ENCODE peak calls at places on chromosome 2, in nine cellular contexts. L is HEK293T, R is kidney tubule cell, U is NCI-H345, P is fibroblast of lung, O is mesothelial cell of epicardium, G is left colon, Q is sciatic nerve, M is NCI-H460. J is an unnamed sample.

GRCh38 chr2:9311488-9311887 is 104.9 kb downstream of the ASAP2 start:
- DNase-seq in M (no peak), L (no peak), Q (peak), O (no peak), P (peak), R (peak), G (peak), U (no peak), J (no peak)

GRCh38 chr2:234963785-234964615 is 12.2 kb downstream of the SH3BP4 start:
- DNase-seq in P (peak), O (no peak), L (no peak), Q (peak), M (no peak), G (no peak), U (no peak), R (peak), J (no peak)

GRCh38 chr2:95353613-95354468 is 48.7 kb upstream of the FAHD2A start:
- DNase-seq in P (no peak), Q (peak), R (no peak), L (no peak), O (no peak), M (no peak), G (no peak), U (no peak), J (no peak)

GRCh38 chr2:69483024-69483423 is 45.8 kb upstream of the NFU1 start:
- DNase-seq in O (no peak), U (no peak), Q (no peak), M (no peak), P (peak), R (peak), L (no peak), G (no peak), J (no peak)

GRCh38 chr2:235264121-235264493 is 229.7 kb upstream of the AGAP1 start:
- DNase-seq in L (no peak), Q (no peak), R (peak), O (no peak), U (no peak), P (no peak), M (peak), G (no peak), J (no peak)

GRCh38 chr2:71150082-71150816 is 19.8 kb downstream of the MPHOSPH10 start:
- DNase-seq in O (no peak), Q (no peak), G (no peak), L (no peak), M (no peak), R (no peak), U (no peak), P (no peak), J (no peak)

GRCh38 chr2:23413641-23414040 is 28.7 kb downstream of the KLHL29 start:
- DNase-seq in P (no peak), R (no peak), O (peak), G (no peak), L (no peak), M (no peak), U (no peak), Q (no peak), J (no peak)

GRCh38 chr2:233053928-233054774 is 6.0 kb upstream of the INPP5D start:
- DNase-seq in M (peak), U (peak), Q (peak), G (no peak), L (peak), R (peak), P (peak), O (peak), J (peak)

GRCh38 chr2:37571571-37572136 is 99.8 kb downstream of the CDC42EP3 start:
- DNase-seq in P (no peak), U (no peak), R (no peak), G (no peak), M (no peak), O (no peak), L (no peak), Q (no peak), J (no peak)

GRCh38 chr2:186589733-186590537 is at the start of gene ITGAV:
- DNase-seq in U (peak), O (peak), Q (peak), G (peak), M (peak), R (peak), L (peak), P (peak), J (peak)

GRCh38 chr2:39620067-39620466 is 45.6 kb upstream of the TMEM178A start:
- DNase-seq in R (peak), O (peak), G (peak), L (peak), P (peak), M (peak), U (no peak), Q (peak), J (peak)

GRCh38 chr2:41400057-41400665 is 647.7 kb upstream of the PKDCC start:
- DNase-seq in P (peak), R (peak), U (no peak), M (peak), O (no peak), Q (no peak), L (peak), G (no peak), J (no peak)

GRCh38 chr2:1841461-1841860 is 97.1 kb upstream of the PXDN start:
- DNase-seq in O (no peak), U (no peak), L (no peak), M (no peak), Q (no peak), P (no peak), R (no peak), G (no peak), J (no peak)

GRCh38 chr2:234290671-234291070 is 206.2 kb downstream of the ARL4C start:
- DNase-seq in P (peak), U (no peak), R (peak), M (no peak), O (no peak), G (peak), L (no peak), Q (no peak), J (no peak)

GRCh38 chr2:28316546-28317335 is 75.9 kb upstream of the FOSL2 start:
- DNase-seq in U (no peak), O (no peak), Q (no peak), G (no peak), R (no peak), P (no peak), L (no peak), M (no peak), J (no peak)

GRCh38 chr2:100070078-100070477 is 72.3 kb downstream of the AFF3 start:
- DNase-seq in M (no peak), P (peak), U (no peak), L (no peak), O (no peak), R (peak), Q (no peak), G (no peak), J (no peak)

GRCh38 chr2:222613715-222614331 is 42.1 kb downstream of the FARSB start:
- DNase-seq in P (peak), M (peak), L (peak), Q (no peak), R (peak), G (no peak), U (peak), O (no peak), J (peak)

GRCh38 chr2:48589170-48589767 is 28.4 kb upstream of the GTF2A1L start:
- DNase-seq in Q (peak), U (peak), M (peak), L (peak), R (peak), G (no peak), P (peak), O (peak), J (peak)

GRCh38 chr2:121038831-121039230 is 246.2 kb downstream of the TFCP2L1 start:
- DNase-seq in G (no peak), U (peak), O (no peak), R (peak), M (no peak), L (no peak), Q (peak), P (peak), J (no peak)

GRCh38 chr2:147198651-147199171 is 646.1 kb upstream of the ACVR2A start:
- DNase-seq in P (peak), M (no peak), Q (no peak), G (no peak), O (no peak), R (no peak), U (peak), L (no peak), J (no peak)

GRCh38 chr2:12223732-12224131 is 477.3 kb downstream of the LPIN1 start:
- DNase-seq in M (no peak), O (no peak), G (no peak), Q (no peak), P (no peak), R (no peak), U (no peak), L (no peak), J (no peak)

GRCh38 chr2:42799881-42800280 is 7.5 kb upstream of the HAAO start:
- DNase-seq in U (no peak), Q (no peak), R (no peak), P (no peak), G (no peak), M (no peak), L (no peak), O (no peak), J (no peak)

GRCh38 chr2:109555346-109555900 is 58.3 kb downstream of the SEPTIN10 start:
- DNase-seq in O (no peak), U (no peak), Q (no peak), G (no peak), R (no peak), M (no peak), L (no peak), P (no peak), J (no peak)

GRCh38 chr2:70733428-70734185 is 34.4 kb downstream of the ADD2 start:
- DNase-seq in U (no peak), L (no peak), R (no peak), P (no peak), M (no peak), G (no peak), Q (no peak), O (no peak), J (no peak)

GRCh38 chr2:231029563-231029962 is 7.8 kb upstream of the C2orf72 start:
- DNase-seq in L (no peak), P (no peak), O (no peak), U (no peak), M (no peak), Q (no peak), R (no peak), G (no peak), J (no peak)

GRCh38 chr2:188810591-188810990 is 163.6 kb upstream of the COL3A1 start:
- DNase-seq in O (no peak), Q (no peak), G (no peak), M (no peak), U (no peak), R (no peak), L (no peak), P (peak), J (no peak)

GRCh38 chr2:183093857-183094657 is 15.5 kb downstream of the DUSP19 start:
- DNase-seq in L (no peak), M (no peak), G (no peak), P (peak), O (no peak), Q (no peak), U (no peak), R (no peak), J (no peak)

GRCh38 chr2:41409328-41409727 is 638.5 kb upstream of the PKDCC start:
- DNase-seq in U (no peak), R (no peak), Q (no peak), L (no peak), M (no peak), O (no peak), G (no peak), P (no peak), J (no peak)

GRCh38 chr2:1736997-1737480 is 7.3 kb downstream of the PXDN start:
- DNase-seq in Q (peak), M (no peak), U (no peak), R (no peak), P (peak), G (no peak), L (no peak), O (no peak), J (no peak)

GRCh38 chr2:237673130-237673921 is 45.9 kb downstream of the LRRFIP1 start:
- DNase-seq in R (peak), G (peak), L (peak), P (peak), U (peak), M (peak), O (no peak), Q (peak), J (peak)

GRCh38 chr2:8061219-8061618 is 620.6 kb upstream of the ID2 start:
- DNase-seq in G (no peak), P (no peak), O (no peak), M (no peak), R (no peak), Q (no peak), L (no peak), U (no peak), J (no peak)

J was measured in K562.